ENCODE peak calls at places on chromosomes 1 and 21, in four cellular contexts. One of them, this sample, is unnamed. For H3K4me1, the result is how much of the 10 kb centered on the place peaks cover.

GRCh38 chr1:85571830-85572229 is 8.7 kb upstream of the CCN1 start:
- DNase-seq in K562: no peak
- DNase-seq in Panc1: no peak
- DNase-seq in HepG2: no peak
- DNase-seq in this sample: no peak

GRCh38 chr1:4962836-4963235 is 308.4 kb downstream of the AJAP1 start:
- DNase-seq in K562: no peak
- DNase-seq in Panc1: no peak
- DNase-seq in HepG2: no peak
- DNase-seq in this sample: no peak

GRCh38 chr1:154419620-154420020 is 14.5 kb downstream of the IL6R start:
- DNase-seq in K562: no peak
- DNase-seq in HepG2: peak
- DNase-seq in Panc1: no peak
- DNase-seq in this sample: no peak

GRCh38 chr1:193283026-193283425 is 96.6 kb upstream of the B3GALT2 start:
- DNase-seq in Panc1: no peak
- DNase-seq in HepG2: no peak
- DNase-seq in K562: no peak
- DNase-seq in this sample: no peak

GRCh38 chr1:183956559-183957188 is 80.9 kb downstream of the COLGALT2 start:
- DNase-seq in HepG2: no peak
- DNase-seq in K562: no peak
- DNase-seq in Panc1: peak
- DNase-seq in this sample: peak

GRCh38 chr1:161198206-161198876 is 513 bp downstream of the ADAMTS4 start:
- DNase-seq in K562: no peak
- DNase-seq in HepG2: peak
- DNase-seq in Panc1: no peak
- DNase-seq in this sample: no peak

GRCh38 chr21:45367402-45368351 is 37.3 kb upstream of the COL18A1 start:
- DNase-seq in Panc1: no peak
- DNase-seq in K562: no peak
- DNase-seq in HepG2: peak
- DNase-seq in this sample: no peak

GRCh38 chr1:229205854-229206253 is 65.1 kb upstream of the RAB4A start:
- DNase-seq in HepG2: no peak
- DNase-seq in Panc1: no peak
- DNase-seq in K562: no peak
- DNase-seq in this sample: no peak

GRCh38 chr1:103197266-103197665 is 88.9 kb upstream of the COL11A1 start:
- DNase-seq in Panc1: no peak
- DNase-seq in HepG2: no peak
- DNase-seq in K562: no peak
- DNase-seq in this sample: no peak

GRCh38 chr1:114694540-114695310 is 621 bp downstream of the AMPD1 start:
- DNase-seq in HepG2: no peak
- DNase-seq in K562: no peak
- DNase-seq in Panc1: no peak
- DNase-seq in this sample: no peak

GRCh38 chr21:42433946-42434551 is 30.3 kb downstream of the UBASH3A start:
- DNase-seq in HepG2: no peak
- DNase-seq in K562: peak
- DNase-seq in Panc1: no peak
- DNase-seq in this sample: no peak

GRCh38 chr1:63322248-63322943 is at the start of gene FOXD3:
- DNase-seq in Panc1: no peak
- DNase-seq in K562: peak
- DNase-seq in HepG2: no peak
- DNase-seq in this sample: peak

GRCh38 chr21:33208534-33208933 is 21.2 kb upstream of the IFNAR2 start:
- DNase-seq in Panc1: no peak
- DNase-seq in HepG2: no peak
- DNase-seq in K562: no peak
- DNase-seq in this sample: no peak

DNA sequence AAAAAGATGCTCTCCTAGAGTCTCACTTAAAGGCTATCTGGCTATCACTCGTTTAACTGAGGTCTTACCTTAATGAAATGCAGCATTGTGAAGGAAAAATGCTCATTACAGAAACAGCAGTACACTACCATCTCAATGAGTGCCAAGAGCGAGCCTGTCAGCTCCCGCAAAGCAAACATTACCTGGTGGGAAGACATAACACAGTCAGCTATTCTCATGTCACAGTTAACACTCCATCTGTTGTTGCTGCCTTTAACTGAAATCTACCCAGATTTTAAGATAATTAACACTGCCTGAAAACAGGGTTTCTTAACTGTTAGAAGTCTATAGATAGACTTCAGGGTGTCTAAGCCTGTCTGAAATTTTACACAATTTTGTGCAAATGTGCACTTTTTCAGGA is 39.1 kb downstream of the PCSK9 start:
- DNase-seq in HepG2: no peak
- DNase-seq in Panc1: no peak
- DNase-seq in K562: no peak
- DNase-seq in this sample: no peak
- TF ChIP-seq TCF7L2 in HepG2: no peak
- TF ChIP-seq TCF7L2 in Panc1: no peak
- TF ChIP-seq TCF7L2 in K562: no peak
- TF ChIP-seq TCF7L2 in this sample: no peak

DNA sequence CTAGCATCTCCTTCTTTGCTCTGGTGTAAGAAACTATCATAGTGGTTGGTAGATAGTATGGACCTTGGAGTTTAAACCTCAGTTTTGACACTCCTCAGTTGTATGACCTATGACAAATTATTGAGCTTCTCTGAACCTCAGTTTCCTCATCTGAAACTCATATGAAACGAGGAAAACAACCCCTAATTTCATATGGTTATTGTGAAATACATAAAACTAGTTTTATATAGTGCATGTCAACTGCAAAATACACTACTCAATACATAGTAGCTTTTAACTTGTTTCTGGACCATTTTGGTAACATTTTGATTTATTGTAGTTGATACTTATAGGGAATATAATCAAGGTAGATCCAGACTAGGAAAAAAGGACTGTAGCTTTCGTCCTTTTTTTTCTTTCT is 32.9 kb downstream of the CLIC4 start:
- DNase-seq in Panc1: no peak
- DNase-seq in HepG2: no peak
- DNase-seq in K562: no peak
- DNase-seq in this sample: no peak
- H3K4me1 ChIP-seq in Panc1: under half
- H3K4me1 ChIP-seq in HepG2: under half
- H3K4me1 ChIP-seq in K562: under half
- H3K4me1 ChIP-seq in this sample: under half

DNA sequence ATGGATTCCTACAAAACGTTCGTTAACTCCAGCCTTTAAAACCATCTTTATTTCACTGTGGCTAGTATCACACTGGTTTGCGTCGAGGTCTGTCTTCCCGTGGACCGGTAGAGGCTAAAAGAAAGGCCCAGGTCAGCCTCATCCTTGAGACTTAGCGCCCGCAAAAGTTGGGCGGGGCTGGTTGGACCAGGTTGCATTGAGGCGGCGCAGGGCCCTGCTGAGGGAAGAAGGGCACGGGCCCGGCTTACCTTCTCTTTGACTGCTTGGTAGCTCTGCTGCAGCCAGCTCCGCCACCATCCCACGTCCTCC is 455 bp downstream of the BSDC1 start:
- DNase-seq in K562: no peak
- DNase-seq in Panc1: no peak
- DNase-seq in HepG2: no peak
- DNase-seq in this sample: no peak
- TF ChIP-seq TCF7L2 in K562: no peak
- TF ChIP-seq TCF7L2 in Panc1: no peak
- TF ChIP-seq TCF7L2 in HepG2: no peak
- TF ChIP-seq TCF7L2 in this sample: no peak

GRCh38 chr1:12436817-12437599 is 181.0 kb downstream of the DHRS3 start:
- DNase-seq in K562: peak
- DNase-seq in Panc1: no peak
- DNase-seq in HepG2: peak
- DNase-seq in this sample: no peak

GRCh38 chr1:12438349-12438924 is 179.6 kb downstream of the DHRS3 start:
- DNase-seq in K562: no peak
- DNase-seq in HepG2: no peak
- DNase-seq in Panc1: no peak
- DNase-seq in this sample: no peak

GRCh38 chr1:12436345-12436658 is 181.7 kb downstream of the DHRS3 start:
- DNase-seq in K562: no peak
- DNase-seq in Panc1: no peak
- DNase-seq in HepG2: peak
- DNase-seq in this sample: no peak

GRCh38 chr1:12439083-12439482 is 178.9 kb downstream of the DHRS3 start:
- DNase-seq in HepG2: no peak
- DNase-seq in K562: no peak
- DNase-seq in Panc1: no peak
- DNase-seq in this sample: no peak

GRCh38 chr1:12437629-12438028 is 180.4 kb downstream of the DHRS3 start:
- DNase-seq in Panc1: no peak
- DNase-seq in HepG2: peak
- DNase-seq in K562: no peak
- DNase-seq in this sample: no peak
- H3K4me1 ChIP-seq in Panc1: under half
- H3K4me1 ChIP-seq in HepG2: half or more
- H3K4me1 ChIP-seq in K562: under half
- H3K4me1 ChIP-seq in this sample: under half

GRCh38 chr1:97094257-97094972 is 372.8 kb downstream of the PTBP2 start:
- DNase-seq in HepG2: no peak
- DNase-seq in Panc1: peak
- DNase-seq in K562: no peak
- DNase-seq in this sample: no peak
- TF ChIP-seq TCF7L2 in HepG2: no peak
- TF ChIP-seq TCF7L2 in Panc1: no peak
- TF ChIP-seq TCF7L2 in K562: no peak
- TF ChIP-seq TCF7L2 in this sample: no peak

This sample was measured in HCT116.